ENCODE peak calls at places on chromosomes 3 and 15, in ten cellular contexts. One of them, this sample, is unnamed.

GRCh38 chr15:48437178-48437577 is 105.9 kb downstream of the DUT start:
- DNase-seq in fibroblast of the aortic adventitia: peak
- DNase-seq in psoas muscle: no peak
- DNase-seq in A549: no peak
- DNase-seq in fibroblast of lung: peak
- DNase-seq in HepG2: no peak
- DNase-seq in uterus: no peak
- DNase-seq in cardiac fibroblast: peak
- DNase-seq in fibroblast of mammary gland: peak
- DNase-seq in BE2C: no peak
- DNase-seq in this sample: no peak

GRCh38 chr3:115806501-115806900 is 183.2 kb downstream of the GAP43 start:
- DNase-seq in cardiac fibroblast: no peak
- DNase-seq in fibroblast of mammary gland: peak
- DNase-seq in psoas muscle: no peak
- DNase-seq in fibroblast of the aortic adventitia: no peak
- DNase-seq in fibroblast of lung: peak
- DNase-seq in BE2C: no peak
- DNase-seq in HepG2: no peak
- DNase-seq in uterus: no peak
- DNase-seq in A549: no peak
- DNase-seq in this sample: no peak

GRCh38 chr15:51205050-51205707 is 110.5 kb upstream of the TNFAIP8L3 start:
- DNase-seq in fibroblast of mammary gland: no peak
- DNase-seq in uterus: no peak
- DNase-seq in fibroblast of lung: no peak
- DNase-seq in A549: no peak
- DNase-seq in BE2C: no peak
- DNase-seq in psoas muscle: no peak
- DNase-seq in fibroblast of the aortic adventitia: no peak
- DNase-seq in cardiac fibroblast: no peak
- DNase-seq in HepG2: no peak
- DNase-seq in this sample: no peak

GRCh38 chr3:179451335-179452165 is at the start of gene GNB4:
- DNase-seq in uterus: peak
- DNase-seq in fibroblast of mammary gland: peak
- DNase-seq in A549: peak
- DNase-seq in psoas muscle: peak
- DNase-seq in fibroblast of lung: peak
- DNase-seq in HepG2: no peak
- DNase-seq in cardiac fibroblast: peak
- DNase-seq in fibroblast of the aortic adventitia: peak
- DNase-seq in BE2C: peak
- DNase-seq in this sample: peak

GRCh38 chr3:13783556-13783955 is 96.3 kb downstream of the WNT7A start:
- DNase-seq in BE2C: no peak
- DNase-seq in psoas muscle: no peak
- DNase-seq in HepG2: no peak
- DNase-seq in A549: no peak
- DNase-seq in uterus: no peak
- DNase-seq in fibroblast of the aortic adventitia: no peak
- DNase-seq in fibroblast of mammary gland: no peak
- DNase-seq in fibroblast of lung: no peak
- DNase-seq in cardiac fibroblast: no peak
- DNase-seq in this sample: no peak

GRCh38 chr3:192171213-192171612 is 556.1 kb downstream of the FGF12 start:
- DNase-seq in fibroblast of mammary gland: no peak
- DNase-seq in A549: no peak
- DNase-seq in fibroblast of lung: no peak
- DNase-seq in uterus: no peak
- DNase-seq in BE2C: no peak
- DNase-seq in fibroblast of the aortic adventitia: no peak
- DNase-seq in HepG2: no peak
- DNase-seq in cardiac fibroblast: no peak
- DNase-seq in psoas muscle: no peak
- DNase-seq in this sample: no peak

GRCh38 chr3:107216711-107217110 is 160.5 kb upstream of the CCDC54 start:
- DNase-seq in fibroblast of the aortic adventitia: peak
- DNase-seq in HepG2: no peak
- DNase-seq in BE2C: no peak
- DNase-seq in fibroblast of lung: peak
- DNase-seq in fibroblast of mammary gland: peak
- DNase-seq in psoas muscle: no peak
- DNase-seq in A549: no peak
- DNase-seq in cardiac fibroblast: peak
- DNase-seq in uterus: no peak
- DNase-seq in this sample: no peak

GRCh38 chr15:42914728-42915497 is 5.7 kb downstream of the TTBK2 start:
- DNase-seq in HepG2: no peak
- DNase-seq in fibroblast of mammary gland: no peak
- DNase-seq in uterus: no peak
- DNase-seq in BE2C: no peak
- DNase-seq in cardiac fibroblast: no peak
- DNase-seq in psoas muscle: no peak
- DNase-seq in fibroblast of the aortic adventitia: peak
- DNase-seq in fibroblast of lung: peak
- DNase-seq in A549: no peak
- DNase-seq in this sample: no peak

GRCh38 chr3:175940881-175941280 is 1081.7 kb downstream of the NAALADL2 start:
- DNase-seq in A549: peak
- DNase-seq in fibroblast of lung: no peak
- DNase-seq in HepG2: peak
- DNase-seq in BE2C: peak
- DNase-seq in fibroblast of the aortic adventitia: no peak
- DNase-seq in uterus: no peak
- DNase-seq in cardiac fibroblast: no peak
- DNase-seq in psoas muscle: no peak
- DNase-seq in fibroblast of mammary gland: no peak
- DNase-seq in this sample: no peak

GRCh38 chr3:117893638-117894037 is 1141.0 kb downstream of the IGSF11 start:
- DNase-seq in psoas muscle: no peak
- DNase-seq in BE2C: no peak
- DNase-seq in cardiac fibroblast: no peak
- DNase-seq in HepG2: no peak
- DNase-seq in fibroblast of the aortic adventitia: no peak
- DNase-seq in fibroblast of mammary gland: no peak
- DNase-seq in uterus: no peak
- DNase-seq in fibroblast of lung: peak
- DNase-seq in A549: no peak
- DNase-seq in this sample: no peak

GRCh38 chr3:117903226-117903625 is 1131.4 kb downstream of the IGSF11 start:
- DNase-seq in psoas muscle: no peak
- DNase-seq in fibroblast of mammary gland: peak
- DNase-seq in uterus: no peak
- DNase-seq in A549: no peak
- DNase-seq in HepG2: no peak
- DNase-seq in fibroblast of lung: peak
- DNase-seq in BE2C: peak
- DNase-seq in cardiac fibroblast: peak
- DNase-seq in fibroblast of the aortic adventitia: peak
- DNase-seq in this sample: no peak

GRCh38 chr3:117892991-117893390 is 1141.7 kb downstream of the IGSF11 start:
- DNase-seq in uterus: no peak
- DNase-seq in psoas muscle: no peak
- DNase-seq in fibroblast of mammary gland: no peak
- DNase-seq in fibroblast of the aortic adventitia: peak
- DNase-seq in BE2C: no peak
- DNase-seq in cardiac fibroblast: peak
- DNase-seq in A549: no peak
- DNase-seq in HepG2: no peak
- DNase-seq in fibroblast of lung: peak
- DNase-seq in this sample: no peak

GRCh38 chr3:117898722-117899121 is 1135.9 kb downstream of the IGSF11 start:
- DNase-seq in BE2C: no peak
- DNase-seq in psoas muscle: no peak
- DNase-seq in cardiac fibroblast: peak
- DNase-seq in fibroblast of lung: no peak
- DNase-seq in A549: peak
- DNase-seq in fibroblast of the aortic adventitia: no peak
- DNase-seq in uterus: no peak
- DNase-seq in fibroblast of mammary gland: peak
- DNase-seq in HepG2: peak
- DNase-seq in this sample: peak
- TF ChIP-seq CTCF in BE2C: peak
- TF ChIP-seq CTCF in psoas muscle: no peak
- TF ChIP-seq CTCF in cardiac fibroblast: peak
- TF ChIP-seq CTCF in fibroblast of lung: peak
- TF ChIP-seq CTCF in A549: peak
- TF ChIP-seq CTCF in fibroblast of the aortic adventitia: peak
- TF ChIP-seq CTCF in uterus: no peak
- TF ChIP-seq CTCF in fibroblast of mammary gland: peak
- TF ChIP-seq CTCF in HepG2: peak
- TF ChIP-seq CTCF in this sample: peak

GRCh38 chr3:59808431-59808830 is 758.6 kb upstream of the CFAP20DC start:
- DNase-seq in A549: no peak
- DNase-seq in BE2C: no peak
- DNase-seq in fibroblast of mammary gland: no peak
- DNase-seq in fibroblast of lung: no peak
- DNase-seq in uterus: no peak
- DNase-seq in cardiac fibroblast: no peak
- DNase-seq in HepG2: no peak
- DNase-seq in psoas muscle: no peak
- DNase-seq in fibroblast of the aortic adventitia: no peak
- DNase-seq in this sample: no peak

GRCh38 chr3:59802045-59802444 is 752.2 kb upstream of the CFAP20DC start:
- DNase-seq in cardiac fibroblast: no peak
- DNase-seq in fibroblast of lung: no peak
- DNase-seq in BE2C: no peak
- DNase-seq in uterus: no peak
- DNase-seq in fibroblast of the aortic adventitia: no peak
- DNase-seq in fibroblast of mammary gland: no peak
- DNase-seq in A549: no peak
- DNase-seq in psoas muscle: no peak
- DNase-seq in HepG2: no peak
- DNase-seq in this sample: no peak

GRCh38 chr3:59798372-59799086 is 748.7 kb upstream of the CFAP20DC start:
- DNase-seq in psoas muscle: no peak
- DNase-seq in BE2C: no peak
- DNase-seq in fibroblast of the aortic adventitia: no peak
- DNase-seq in fibroblast of lung: no peak
- DNase-seq in HepG2: peak
- DNase-seq in cardiac fibroblast: no peak
- DNase-seq in fibroblast of mammary gland: no peak
- DNase-seq in uterus: no peak
- DNase-seq in A549: no peak
- DNase-seq in this sample: no peak

GRCh38 chr3:59797533-59797932 is 747.7 kb upstream of the CFAP20DC start:
- DNase-seq in uterus: no peak
- DNase-seq in psoas muscle: no peak
- DNase-seq in fibroblast of the aortic adventitia: no peak
- DNase-seq in A549: no peak
- DNase-seq in fibroblast of lung: no peak
- DNase-seq in HepG2: no peak
- DNase-seq in fibroblast of mammary gland: no peak
- DNase-seq in cardiac fibroblast: no peak
- DNase-seq in BE2C: no peak
- DNase-seq in this sample: no peak

DNA sequence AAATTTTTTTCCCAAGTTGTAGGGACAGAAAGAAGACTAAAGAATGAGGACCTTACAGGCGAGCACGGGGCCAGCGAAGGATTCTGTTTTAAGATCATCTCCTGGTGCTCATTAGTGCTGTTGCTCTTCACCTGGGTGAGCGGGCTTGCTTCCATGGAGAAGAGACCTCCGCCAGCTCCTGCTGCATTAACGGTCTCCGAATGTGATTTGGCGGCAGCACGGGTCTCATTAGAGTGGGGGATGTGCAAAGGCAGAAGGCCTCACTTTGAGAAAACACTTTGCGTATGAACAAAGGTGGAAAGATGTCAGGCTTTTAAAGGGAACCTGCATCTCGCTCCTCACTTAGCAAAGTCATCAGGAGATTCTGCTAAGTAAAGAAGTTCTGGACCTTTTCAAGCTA is 753.4 kb upstream of the CFAP20DC start:
- DNase-seq in uterus: no peak
- DNase-seq in BE2C: no peak
- DNase-seq in fibroblast of the aortic adventitia: no peak
- DNase-seq in fibroblast of lung: no peak
- DNase-seq in A549: no peak
- DNase-seq in cardiac fibroblast: no peak
- DNase-seq in psoas muscle: no peak
- DNase-seq in fibroblast of mammary gland: no peak
- DNase-seq in HepG2: no peak
- DNase-seq in this sample: no peak
- H3K4me3 ChIP-seq in uterus: no peak
- H3K4me3 ChIP-seq in BE2C: no peak
- H3K4me3 ChIP-seq in fibroblast of the aortic adventitia: no peak
- H3K4me3 ChIP-seq in fibroblast of lung: no peak
- H3K4me3 ChIP-seq in A549: no peak
- H3K4me3 ChIP-seq in cardiac fibroblast: no peak
- H3K4me3 ChIP-seq in psoas muscle: no peak
- H3K4me3 ChIP-seq in fibroblast of mammary gland: no peak
- H3K4me3 ChIP-seq in HepG2: no peak
- H3K4me3 ChIP-seq in this sample: no peak

GRCh38 chr15:59338414-59338813 is 34.3 kb downstream of the MYO1E start:
- DNase-seq in uterus: no peak
- DNase-seq in fibroblast of mammary gland: no peak
- DNase-seq in fibroblast of lung: no peak
- DNase-seq in psoas muscle: no peak
- DNase-seq in A549: no peak
- DNase-seq in fibroblast of the aortic adventitia: no peak
- DNase-seq in HepG2: no peak
- DNase-seq in BE2C: no peak
- DNase-seq in cardiac fibroblast: no peak
- DNase-seq in this sample: no peak
- TF ChIP-seq CTCF in uterus: no peak
- TF ChIP-seq CTCF in fibroblast of mammary gland: no peak
- TF ChIP-seq CTCF in fibroblast of lung: no peak
- TF ChIP-seq CTCF in psoas muscle: no peak
- TF ChIP-seq CTCF in A549: no peak
- TF ChIP-seq CTCF in fibroblast of the aortic adventitia: no peak
- TF ChIP-seq CTCF in HepG2: no peak
- TF ChIP-seq CTCF in BE2C: no peak
- TF ChIP-seq CTCF in cardiac fibroblast: no peak
- TF ChIP-seq CTCF in this sample: no peak

DNA sequence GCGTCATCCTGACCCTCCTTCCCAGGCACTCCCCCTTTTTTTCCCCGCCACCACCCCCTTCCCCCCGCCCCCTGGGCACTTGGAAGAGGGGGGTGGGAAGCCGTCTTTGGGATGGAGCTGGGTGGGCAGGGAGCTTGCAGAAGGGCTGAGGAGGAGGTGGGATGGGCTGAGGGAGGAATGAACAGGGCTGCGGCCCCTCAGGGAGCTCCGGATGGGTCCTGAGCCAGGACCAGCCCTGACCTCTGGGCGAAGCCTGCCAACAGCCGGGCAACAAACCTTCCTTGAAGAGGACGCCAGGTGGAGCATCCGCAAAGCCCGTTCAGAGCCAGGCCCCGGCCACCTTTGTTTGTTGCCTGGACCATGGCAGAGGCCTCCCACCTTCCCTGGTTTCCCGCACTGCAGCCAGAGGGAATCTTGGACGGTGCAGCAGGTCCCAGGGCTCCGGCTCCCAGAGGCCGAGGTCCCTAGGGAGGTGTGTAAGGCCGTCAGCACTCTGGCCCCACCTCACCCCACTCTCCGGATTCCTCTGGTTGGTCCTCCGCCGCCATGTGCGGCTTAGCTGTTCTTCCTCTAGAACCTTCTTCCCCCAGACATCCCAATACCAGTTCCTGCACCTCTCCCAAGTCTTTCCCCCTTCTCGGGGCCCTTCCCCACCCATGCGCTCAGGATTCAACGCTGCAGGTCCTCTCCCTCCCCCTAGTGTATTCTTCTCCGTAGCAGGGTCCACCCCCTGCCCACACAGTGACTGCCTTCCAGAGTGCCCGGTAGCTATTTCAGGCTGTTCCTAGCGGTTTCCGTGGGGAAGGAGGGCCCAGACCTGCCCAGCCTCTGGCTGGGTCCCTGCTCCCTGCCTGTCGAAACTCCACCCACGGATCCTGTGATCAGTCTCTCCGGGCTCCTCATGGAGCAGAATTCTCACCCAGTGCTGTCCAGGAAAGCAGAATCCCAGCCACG is 45.5 kb upstream of the SEC61A1 start:
- DNase-seq in A549: no peak
- DNase-seq in cardiac fibroblast: peak
- DNase-seq in fibroblast of the aortic adventitia: peak
- DNase-seq in fibroblast of lung: no peak
- DNase-seq in uterus: peak
- DNase-seq in BE2C: no peak
- DNase-seq in psoas muscle: no peak
- DNase-seq in fibroblast of mammary gland: peak
- DNase-seq in HepG2: no peak
- DNase-seq in this sample: no peak
- H3K4me3 ChIP-seq in A549: no peak
- H3K4me3 ChIP-seq in cardiac fibroblast: no peak
- H3K4me3 ChIP-seq in fibroblast of the aortic adventitia: no peak
- H3K4me3 ChIP-seq in fibroblast of lung: no peak
- H3K4me3 ChIP-seq in uterus: no peak
- H3K4me3 ChIP-seq in BE2C: no peak
- H3K4me3 ChIP-seq in psoas muscle: no peak
- H3K4me3 ChIP-seq in fibroblast of mammary gland: no peak
- H3K4me3 ChIP-seq in HepG2: peak
- H3K4me3 ChIP-seq in this sample: no peak

This sample was measured in HFF-Myc.